ENCODE peak calls at places on chromosomes 13 and 19, in nine cellular contexts. I is HEK293T, B is hypothalamus, Z is dorsolateral prefrontal cortex, Q is heart left ventricle, C is GM04504, Y is AG20443, F is mammary epithelial cell, A is GM06990. D is an unnamed sample.

GRCh38 chr13:44768233-44768632 is 192.1 kb upstream of the TSC22D1 start:
- DNase-seq in I (no peak), Q (no peak), C (no peak), F (no peak), B (no peak), A (peak), Y (no peak), Z (no peak), D (no peak)

GRCh38 chr19:41998246-41999020 is 4.4 kb upstream of the ATP1A3 start:
- DNase-seq in Y (peak), Z (no peak), B (no peak), A (peak), C (no peak), Q (peak), I (peak), F (no peak), D (no peak)

GRCh38 chr13:66508153-66508909 is 721.8 kb downstream of the PCDH9 start:
- DNase-seq in Y (no peak), B (no peak), F (no peak), I (no peak), Z (no peak), C (no peak), A (no peak), Q (no peak), D (no peak)

GRCh38 chr13:19927117-19927734 is 31.3 kb upstream of the ZMYM2 start:
- DNase-seq in C (peak), Y (peak), Z (no peak), B (no peak), F (peak), I (no peak), A (no peak), Q (no peak), D (no peak)

GRCh38 chr13:90882551-90882950 is 464.9 kb upstream of the MIR17HG start:
- DNase-seq in Y (no peak), Q (no peak), Z (no peak), C (no peak), B (no peak), I (no peak), A (no peak), F (no peak), D (no peak)

GRCh38 chr13:112250788-112251445 is 125.2 kb upstream of the SPACA7 start:
- DNase-seq in Z (no peak), A (no peak), Q (no peak), B (no peak), C (no peak), Y (no peak), I (no peak), F (no peak), D (no peak)

GRCh38 chr19:33064778-33065550 is at the start of gene RHPN2:
- DNase-seq in I (peak), F (peak), Q (peak), B (peak), Y (peak), C (no peak), A (peak), Z (no peak), D (no peak)

GRCh38 chr19:3324405-3324856 is 42.0 kb upstream of the NFIC start:
- DNase-seq in F (no peak), Y (peak), Q (no peak), A (no peak), Z (no peak), C (no peak), B (no peak), I (peak), D (peak)

GRCh38 chr13:70249332-70250064 is 141.2 kb upstream of the KLHL1 start:
- DNase-seq in B (no peak), I (no peak), Y (no peak), Q (no peak), A (no peak), F (peak), Z (no peak), C (no peak), D (no peak)